ENCODE peak calls at places on chromosomes 5 and 9, in seven cellular contexts. One of them, this sample, is unnamed.

GRCh38 chr9:37412431-37413151 is 9.9 kb upstream of the GRHPR start:
- DNase-seq in hepatocyte: no peak
- DNase-seq in HCT116: no peak
- DNase-seq in GM23248: no peak
- DNase-seq in GM23338: no peak
- DNase-seq in MM.1S: no peak
- DNase-seq in PC-3: no peak
- DNase-seq in this sample: peak; percentile 87

GRCh38 chr5:16896767-16897166 is 39.3 kb downstream of the MYO10 start:
- DNase-seq in hepatocyte: no peak
- DNase-seq in HCT116: no peak
- DNase-seq in GM23248: no peak
- DNase-seq in GM23338: no peak
- DNase-seq in MM.1S: no peak
- DNase-seq in PC-3: no peak
- DNase-seq in this sample: no peak

GRCh38 chr5:97229196-97229595 is 46.1 kb upstream of the RIOK2 start:
- DNase-seq in hepatocyte: peak; percentile 14
- DNase-seq in HCT116: no peak
- DNase-seq in GM23248: no peak
- DNase-seq in GM23338: no peak
- DNase-seq in MM.1S: no peak
- DNase-seq in PC-3: peak; percentile 44
- DNase-seq in this sample: peak; percentile 87

GRCh38 chr5:58314356-58315045 is 145.4 kb downstream of the PLK2 start:
- DNase-seq in hepatocyte: no peak
- DNase-seq in HCT116: no peak
- DNase-seq in GM23248: no peak
- DNase-seq in GM23338: no peak
- DNase-seq in MM.1S: no peak
- DNase-seq in PC-3: peak; percentile 17
- DNase-seq in this sample: no peak

GRCh38 chr9:116716441-116716840 is 29.3 kb downstream of the TRIM32 start:
- DNase-seq in hepatocyte: no peak
- DNase-seq in HCT116: no peak
- DNase-seq in GM23248: peak; percentile 33
- DNase-seq in GM23338: no peak
- DNase-seq in MM.1S: no peak
- DNase-seq in PC-3: no peak
- DNase-seq in this sample: no peak

GRCh38 chr5:90054612-90055011 is 354.9 kb downstream of the CETN3 start:
- DNase-seq in hepatocyte: no peak
- DNase-seq in HCT116: no peak
- DNase-seq in GM23248: no peak
- DNase-seq in GM23338: no peak
- DNase-seq in MM.1S: no peak
- DNase-seq in PC-3: peak; percentile 84
- DNase-seq in this sample: peak; percentile 35

GRCh38 chr9:5553211-5553610 is 42.9 kb downstream of the PDCD1LG2 start:
- DNase-seq in hepatocyte: no peak
- DNase-seq in HCT116: no peak
- DNase-seq in GM23248: peak; percentile 36
- DNase-seq in GM23338: no peak
- DNase-seq in MM.1S: no peak
- DNase-seq in PC-3: no peak
- DNase-seq in this sample: no peak

GRCh38 chr9:70043689-70044449 is at the start of gene MAMDC2:
- DNase-seq in hepatocyte: peak; percentile 58
- DNase-seq in HCT116: no peak
- DNase-seq in GM23248: peak; percentile 70
- DNase-seq in GM23338: peak; percentile 73
- DNase-seq in MM.1S: peak; percentile 33
- DNase-seq in PC-3: no peak
- DNase-seq in this sample: no peak

GRCh38 chr5:178785999-178786398 is 55.5 kb upstream of the ZNF354A start:
- DNase-seq in hepatocyte: peak; percentile 35
- DNase-seq in HCT116: no peak
- DNase-seq in GM23248: peak; percentile 72
- DNase-seq in GM23338: no peak
- DNase-seq in MM.1S: no peak
- DNase-seq in PC-3: peak; percentile 93
- DNase-seq in this sample: peak; percentile 65

GRCh38 chr9:81538929-81539716 is 150.2 kb downstream of the TLE1 start:
- DNase-seq in hepatocyte: peak; percentile 33
- DNase-seq in HCT116: no peak
- DNase-seq in GM23248: no peak
- DNase-seq in GM23338: no peak
- DNase-seq in MM.1S: no peak
- DNase-seq in PC-3: no peak
- DNase-seq in this sample: no peak

GRCh38 chr5:153157156-153157555 is 333.3 kb upstream of the GRIA1 start:
- DNase-seq in hepatocyte: no peak
- DNase-seq in HCT116: no peak
- DNase-seq in GM23248: peak; percentile 13
- DNase-seq in GM23338: no peak
- DNase-seq in MM.1S: no peak
- DNase-seq in PC-3: no peak
- DNase-seq in this sample: no peak

GRCh38 chr5:68122439-68122906 is 93.1 kb upstream of the PIK3R1 start:
- DNase-seq in hepatocyte: no peak
- DNase-seq in HCT116: no peak
- DNase-seq in GM23248: no peak
- DNase-seq in GM23338: no peak
- DNase-seq in MM.1S: no peak
- DNase-seq in PC-3: no peak
- DNase-seq in this sample: no peak

GRCh38 chr9:83330207-83331196 is 207.7 kb downstream of the FRMD3 start:
- DNase-seq in hepatocyte: no peak
- DNase-seq in HCT116: no peak
- DNase-seq in GM23248: peak; percentile 6
- DNase-seq in GM23338: peak; percentile 41
- DNase-seq in MM.1S: no peak
- DNase-seq in PC-3: peak; percentile 26
- DNase-seq in this sample: no peak

GRCh38 chr5:111472579-111472978 is 39.8 kb downstream of the STARD4 start:
- DNase-seq in hepatocyte: no peak
- DNase-seq in HCT116: no peak
- DNase-seq in GM23248: no peak
- DNase-seq in GM23338: no peak
- DNase-seq in MM.1S: no peak
- DNase-seq in PC-3: no peak
- DNase-seq in this sample: no peak

GRCh38 chr5:119745976-119746375 is 116.6 kb downstream of the FAM170A start:
- DNase-seq in hepatocyte: no peak
- DNase-seq in HCT116: no peak
- DNase-seq in GM23248: no peak
- DNase-seq in GM23338: no peak
- DNase-seq in MM.1S: no peak
- DNase-seq in PC-3: no peak
- DNase-seq in this sample: no peak

GRCh38 chr5:110854200-110854599 is 115.4 kb downstream of the SLC25A46 start:
- DNase-seq in hepatocyte: no peak
- DNase-seq in HCT116: no peak
- DNase-seq in GM23248: no peak
- DNase-seq in GM23338: no peak
- DNase-seq in MM.1S: no peak
- DNase-seq in PC-3: peak; percentile 9
- DNase-seq in this sample: no peak

GRCh38 chr5:88269222-88269771 is 652 bp upstream of the TMEM161B start:
- DNase-seq in hepatocyte: peak; percentile 26
- DNase-seq in HCT116: no peak
- DNase-seq in GM23248: peak; percentile 44
- DNase-seq in GM23338: peak; percentile 46
- DNase-seq in MM.1S: peak; percentile 45
- DNase-seq in PC-3: peak; percentile 25
- DNase-seq in this sample: peak; percentile 9

GRCh38 chr5:142684508-142685031 is 1.3 kb downstream of the FGF1 start:
- DNase-seq in hepatocyte: no peak
- DNase-seq in HCT116: no peak
- DNase-seq in GM23248: no peak
- DNase-seq in GM23338: peak; percentile 60
- DNase-seq in MM.1S: no peak
- DNase-seq in PC-3: no peak
- DNase-seq in this sample: no peak

DNA sequence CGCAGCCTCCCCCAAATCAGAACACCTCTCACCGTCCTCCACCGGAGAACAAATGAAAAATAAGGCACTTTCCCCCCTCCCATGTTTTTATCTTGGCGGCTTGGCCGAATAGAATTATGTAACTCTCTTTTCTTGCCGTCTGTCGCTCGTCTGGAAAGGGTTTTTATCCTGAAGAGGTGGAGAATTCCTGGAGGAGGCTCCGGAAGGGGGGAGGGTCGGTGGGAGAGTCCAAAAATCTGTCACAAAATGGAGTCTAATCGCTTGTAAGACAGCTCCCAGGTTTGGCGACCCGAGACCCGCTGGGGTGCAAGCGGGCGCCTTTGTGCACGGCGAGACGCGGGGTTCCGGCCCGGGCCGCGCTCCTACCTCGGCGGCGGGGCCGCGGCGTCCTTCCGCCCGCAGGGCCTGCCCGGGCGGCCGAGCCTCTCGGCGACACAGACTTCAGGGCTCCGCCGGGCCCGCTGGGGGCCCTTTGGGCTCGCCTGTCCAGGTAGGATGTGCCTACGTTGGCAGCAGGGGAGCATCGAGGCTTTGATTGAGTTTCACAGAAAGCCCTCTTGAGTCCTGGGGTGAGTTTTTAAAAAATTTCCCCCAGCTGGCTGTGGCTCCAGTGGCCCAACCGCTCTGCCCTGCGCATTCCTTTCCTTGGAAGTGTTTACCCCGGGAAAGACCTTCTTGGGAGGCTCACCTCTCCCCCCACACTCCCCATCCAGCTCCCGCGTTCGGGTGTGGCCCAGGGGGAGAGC is 5.0 kb downstream of the LMX1B start:
- DNase-seq in hepatocyte: no peak
- DNase-seq in HCT116: no peak
- DNase-seq in GM23248: no peak
- DNase-seq in GM23338: peak; percentile 68
- DNase-seq in MM.1S: no peak
- DNase-seq in PC-3: no peak
- DNase-seq in this sample: no peak
- TF ChIP-seq EZH2 in hepatocyte: peak; percentile 97
- TF ChIP-seq EZH2 in HCT116: no peak
- TF ChIP-seq EZH2 in GM23248: no peak
- TF ChIP-seq EZH2 in GM23338: peak; percentile 76
- TF ChIP-seq EZH2 in MM.1S: no peak
- TF ChIP-seq EZH2 in PC-3: no peak
- TF ChIP-seq EZH2 in this sample: no peak

DNA sequence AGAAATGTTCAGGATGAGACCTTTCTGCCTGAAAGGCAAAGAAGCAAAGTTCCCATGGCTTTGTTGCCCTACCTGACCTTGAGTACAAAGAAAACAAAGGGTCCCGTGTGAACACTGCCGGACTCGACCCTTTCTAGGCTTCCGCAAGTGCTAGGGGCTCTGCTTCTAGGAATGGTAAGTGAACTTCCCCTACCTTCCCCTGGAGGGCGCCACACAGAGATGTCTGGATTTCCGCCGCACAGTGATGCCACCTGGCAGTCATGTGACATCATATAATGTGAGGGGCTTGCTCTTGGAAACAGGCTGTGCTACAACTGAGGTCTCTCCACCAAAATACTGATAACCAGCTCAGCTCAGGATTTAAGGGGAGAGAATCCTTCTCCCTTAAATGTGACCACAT is 56.6 kb downstream of the HSD17B3 start:
- DNase-seq in hepatocyte: no peak
- DNase-seq in HCT116: no peak
- DNase-seq in GM23248: no peak
- DNase-seq in GM23338: peak; percentile 68
- DNase-seq in MM.1S: no peak
- DNase-seq in PC-3: no peak
- DNase-seq in this sample: no peak
- H3K9me2 ChIP-seq in hepatocyte: no peaks in the 10 kb centered on the region
- H3K9me2 ChIP-seq in HCT116: no peaks in the 10 kb centered on the region
- H3K9me2 ChIP-seq in GM23248: no peaks in the 10 kb centered on the region
- H3K9me2 ChIP-seq in GM23338: no peaks in the 10 kb centered on the region
- H3K9me2 ChIP-seq in MM.1S: no peaks in the 10 kb centered on the region
- H3K9me2 ChIP-seq in PC-3: no peaks in the 10 kb centered on the region
- H3K9me2 ChIP-seq in this sample: no peaks in the 10 kb centered on the region

DNA sequence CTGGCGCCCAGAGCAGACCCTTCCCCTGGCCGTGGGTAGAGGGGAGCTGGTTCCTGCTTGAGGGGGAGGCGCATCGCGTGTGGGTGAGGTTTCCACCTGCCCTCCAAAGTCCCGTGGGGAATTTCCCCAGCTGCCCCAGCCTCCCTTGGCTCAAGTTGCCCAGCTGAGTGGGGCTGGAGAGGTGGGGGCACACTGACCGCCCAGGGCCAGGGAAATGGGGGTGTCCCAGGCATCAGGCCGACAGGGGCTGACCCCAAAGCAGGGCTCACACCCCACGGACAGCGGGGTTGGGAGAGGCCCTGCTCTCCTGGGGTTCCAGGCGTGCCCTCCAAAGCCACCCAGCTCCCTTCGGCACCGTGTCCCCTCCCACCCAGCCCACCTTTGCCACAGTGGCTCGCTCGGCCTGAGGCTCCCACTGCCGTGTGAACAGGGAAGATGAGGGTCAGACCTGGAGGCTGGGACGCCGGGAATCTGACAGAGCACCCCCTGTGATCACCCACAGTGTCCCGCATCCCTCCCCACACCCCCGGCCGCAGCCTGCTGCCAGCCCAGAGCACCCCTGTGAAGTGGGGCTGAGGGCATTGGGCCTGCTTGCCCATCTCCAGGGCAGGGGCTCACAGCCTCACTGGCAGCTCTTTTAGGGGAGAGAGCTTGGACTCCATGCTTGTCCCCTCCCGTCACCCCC is 933 bp upstream of the EGFL7 start:
- DNase-seq in hepatocyte: no peak
- DNase-seq in HCT116: no peak
- DNase-seq in GM23248: no peak
- DNase-seq in GM23338: no peak
- DNase-seq in MM.1S: no peak
- DNase-seq in PC-3: no peak
- DNase-seq in this sample: no peak
- H3K4me3 ChIP-seq in hepatocyte: no peak overlapping the region
- H3K4me3 ChIP-seq in HCT116: no peak overlapping the region
- H3K4me3 ChIP-seq in GM23248: no peak overlapping the region
- H3K4me3 ChIP-seq in GM23338: no peak overlapping the region
- H3K4me3 ChIP-seq in MM.1S: no peak overlapping the region
- H3K4me3 ChIP-seq in PC-3: no peak overlapping the region
- H3K4me3 ChIP-seq in this sample: no peak overlapping the region

DNA sequence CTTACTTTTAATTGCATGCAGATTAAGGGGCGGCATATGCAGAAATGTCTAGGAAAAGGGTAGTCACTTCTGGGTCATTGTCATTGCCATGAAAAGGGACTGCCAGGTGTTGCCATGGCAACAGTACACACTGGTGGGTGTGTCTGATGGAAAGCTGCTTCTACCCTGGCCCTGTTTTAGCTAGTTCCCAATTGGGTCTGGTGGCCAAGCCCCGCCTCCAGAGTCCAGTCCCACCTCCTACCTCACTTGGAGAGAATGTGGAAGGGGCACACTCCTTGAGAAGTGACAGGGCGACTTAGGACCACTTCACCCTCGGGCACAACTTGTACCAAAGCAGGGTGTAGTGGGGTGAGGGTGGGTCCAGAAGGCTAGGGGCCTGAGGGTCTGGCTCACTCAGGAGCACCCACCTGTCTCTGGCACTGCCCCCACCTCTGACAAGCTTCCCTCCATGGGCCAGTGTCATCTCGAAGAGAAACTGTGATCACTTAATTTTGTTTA is 77.1 kb upstream of the OLFM1 start:
- DNase-seq in hepatocyte: no peak
- DNase-seq in HCT116: no peak
- DNase-seq in GM23248: no peak
- DNase-seq in GM23338: no peak
- DNase-seq in MM.1S: no peak
- DNase-seq in PC-3: no peak
- DNase-seq in this sample: no peak
- TF ChIP-seq EZH2 in hepatocyte: no peak
- TF ChIP-seq EZH2 in HCT116: no peak
- TF ChIP-seq EZH2 in GM23248: no peak
- TF ChIP-seq EZH2 in GM23338: no peak
- TF ChIP-seq EZH2 in MM.1S: no peak
- TF ChIP-seq EZH2 in PC-3: no peak
- TF ChIP-seq EZH2 in this sample: no peak

This sample was measured in PC-9.